ENCODE peak calls at places on chromosomes 2 and 18, in six cellular contexts. One of them, this sample, is unnamed.

GRCh38 chr2:218395826-218396687 is 3.6 kb upstream of the CTDSP1 start:
- DNase-seq in GM12865: peak
- DNase-seq in upper lobe of right lung: peak
- DNase-seq in cardiac muscle cell: peak
- DNase-seq in ovary: peak
- DNase-seq in MM.1S: peak
- DNase-seq in this sample: peak

GRCh38 chr2:62156861-62157496 is 38.9 kb upstream of the B3GNT2 start:
- DNase-seq in GM12865: no peak
- DNase-seq in upper lobe of right lung: no peak
- DNase-seq in cardiac muscle cell: no peak
- DNase-seq in ovary: no peak
- DNase-seq in MM.1S: no peak
- DNase-seq in this sample: no peak

GRCh38 chr2:173934895-173935294 is 30.3 kb downstream of the SP3 start:
- DNase-seq in GM12865: no peak
- DNase-seq in upper lobe of right lung: no peak
- DNase-seq in cardiac muscle cell: no peak
- DNase-seq in ovary: no peak
- DNase-seq in MM.1S: no peak
- DNase-seq in this sample: no peak

GRCh38 chr2:145757503-145758290 is 1237.8 kb upstream of the ZEB2 start:
- DNase-seq in GM12865: no peak
- DNase-seq in upper lobe of right lung: no peak
- DNase-seq in cardiac muscle cell: no peak
- DNase-seq in ovary: no peak
- DNase-seq in MM.1S: no peak
- DNase-seq in this sample: no peak

GRCh38 chr2:212158081-212158480 is 380.5 kb downstream of the ERBB4 start:
- DNase-seq in GM12865: no peak
- DNase-seq in upper lobe of right lung: no peak
- DNase-seq in cardiac muscle cell: no peak
- DNase-seq in ovary: no peak
- DNase-seq in MM.1S: no peak
- DNase-seq in this sample: no peak

GRCh38 chr2:235666240-235666781 is 172.5 kb downstream of the AGAP1 start:
- DNase-seq in GM12865: peak
- DNase-seq in upper lobe of right lung: no peak
- DNase-seq in cardiac muscle cell: peak
- DNase-seq in ovary: no peak
- DNase-seq in MM.1S: peak
- DNase-seq in this sample: peak

GRCh38 chr2:127614731-127615130 is 31.2 kb upstream of the GPR17 start:
- DNase-seq in GM12865: no peak
- DNase-seq in upper lobe of right lung: no peak
- DNase-seq in cardiac muscle cell: no peak
- DNase-seq in ovary: no peak
- DNase-seq in MM.1S: no peak
- DNase-seq in this sample: no peak

GRCh38 chr18:62744076-62744705 is 28.9 kb downstream of the PHLPP1 start:
- DNase-seq in GM12865: peak
- DNase-seq in upper lobe of right lung: no peak
- DNase-seq in cardiac muscle cell: no peak
- DNase-seq in ovary: no peak
- DNase-seq in MM.1S: no peak
- DNase-seq in this sample: no peak

GRCh38 chr2:159124441-159124911 is 156.0 kb downstream of the TANC1 start:
- DNase-seq in GM12865: no peak
- DNase-seq in upper lobe of right lung: no peak
- DNase-seq in cardiac muscle cell: peak
- DNase-seq in ovary: no peak
- DNase-seq in MM.1S: no peak
- DNase-seq in this sample: no peak

GRCh38 chr18:80253871-80254492 is 6.7 kb upstream of the PARD6G start:
- DNase-seq in GM12865: no peak
- DNase-seq in upper lobe of right lung: peak
- DNase-seq in cardiac muscle cell: no peak
- DNase-seq in ovary: no peak
- DNase-seq in MM.1S: no peak
- DNase-seq in this sample: peak

GRCh38 chr2:149375801-149376349 is 45.5 kb downstream of the LYPD6 start:
- DNase-seq in GM12865: no peak
- DNase-seq in upper lobe of right lung: no peak
- DNase-seq in cardiac muscle cell: peak
- DNase-seq in ovary: no peak
- DNase-seq in MM.1S: no peak
- DNase-seq in this sample: no peak

GRCh38 chr2:101124684-101125366 is 26.4 kb downstream of the TBC1D8 start:
- DNase-seq in GM12865: no peak
- DNase-seq in upper lobe of right lung: peak
- DNase-seq in cardiac muscle cell: peak
- DNase-seq in ovary: no peak
- DNase-seq in MM.1S: no peak
- DNase-seq in this sample: no peak

GRCh38 chr2:84959494-84960156 is 11.3 kb upstream of the KCMF1 start:
- DNase-seq in GM12865: no peak
- DNase-seq in upper lobe of right lung: no peak
- DNase-seq in cardiac muscle cell: peak
- DNase-seq in ovary: no peak
- DNase-seq in MM.1S: no peak
- DNase-seq in this sample: no peak

GRCh38 chr18:38427736-38428135 is 862.1 kb upstream of the CELF4 start:
- DNase-seq in GM12865: no peak
- DNase-seq in upper lobe of right lung: no peak
- DNase-seq in cardiac muscle cell: no peak
- DNase-seq in ovary: no peak
- DNase-seq in MM.1S: no peak
- DNase-seq in this sample: no peak

GRCh38 chr2:178205853-178206516 is 11.7 kb downstream of the OSBPL6 start:
- DNase-seq in GM12865: no peak
- DNase-seq in upper lobe of right lung: no peak
- DNase-seq in cardiac muscle cell: peak
- DNase-seq in ovary: no peak
- DNase-seq in MM.1S: no peak
- DNase-seq in this sample: no peak

GRCh38 chr2:11505652-11506610 is 27.9 kb upstream of the GREB1 start:
- DNase-seq in GM12865: peak
- DNase-seq in upper lobe of right lung: no peak
- DNase-seq in cardiac muscle cell: no peak
- DNase-seq in ovary: peak
- DNase-seq in MM.1S: peak
- DNase-seq in this sample: no peak

GRCh38 chr2:231672617-231673347 is 35.5 kb upstream of the PTMA start:
- DNase-seq in GM12865: peak
- DNase-seq in upper lobe of right lung: peak
- DNase-seq in cardiac muscle cell: peak
- DNase-seq in ovary: peak
- DNase-seq in MM.1S: no peak
- DNase-seq in this sample: no peak
- TF ChIP-seq CTCF in GM12865: peak
- TF ChIP-seq CTCF in upper lobe of right lung: peak
- TF ChIP-seq CTCF in cardiac muscle cell: peak
- TF ChIP-seq CTCF in ovary: no peak
- TF ChIP-seq CTCF in MM.1S: peak
- TF ChIP-seq CTCF in this sample: no peak

GRCh38 chr2:45649855-45650806 is 1.3 kb upstream of the PRKCE start:
- DNase-seq in GM12865: peak
- DNase-seq in upper lobe of right lung: peak
- DNase-seq in cardiac muscle cell: peak
- DNase-seq in ovary: peak
- DNase-seq in MM.1S: peak
- DNase-seq in this sample: no peak
- H3K4me3 ChIP-seq in GM12865: peak
- H3K4me3 ChIP-seq in upper lobe of right lung: peak
- H3K4me3 ChIP-seq in cardiac muscle cell: peak
- H3K4me3 ChIP-seq in ovary: peak
- H3K4me3 ChIP-seq in MM.1S: peak
- H3K4me3 ChIP-seq in this sample: peak

DNA sequence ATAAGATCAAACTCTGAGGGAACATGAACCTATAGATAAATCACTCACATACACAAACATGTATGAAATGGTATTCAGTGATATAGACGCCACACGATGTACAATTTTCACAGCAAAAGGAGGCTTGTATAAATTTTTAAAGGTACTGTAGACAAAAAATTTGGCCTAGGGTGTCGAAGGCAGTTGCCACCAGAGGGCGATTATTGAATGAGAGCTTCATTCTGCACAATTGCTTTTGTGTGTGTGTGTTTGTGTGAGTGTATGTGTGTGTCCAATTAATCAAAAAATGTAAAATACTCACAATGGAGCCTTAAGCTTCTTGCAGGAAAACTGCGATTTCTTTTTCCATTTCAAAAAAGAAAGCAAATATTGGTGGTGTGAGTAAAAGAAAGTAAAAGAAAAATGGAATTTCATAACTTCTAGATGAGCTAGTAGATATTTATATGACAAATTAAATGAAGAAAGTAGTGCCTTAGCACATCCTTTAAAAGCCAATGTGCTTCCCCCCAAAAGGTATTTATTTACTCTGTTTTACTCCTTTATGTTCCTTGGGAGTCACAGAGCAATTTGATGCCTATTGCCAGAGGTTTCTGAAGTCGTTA is 800.1 kb downstream of the SATB2 start:
- DNase-seq in GM12865: peak
- DNase-seq in upper lobe of right lung: no peak
- DNase-seq in cardiac muscle cell: peak
- DNase-seq in ovary: no peak
- DNase-seq in MM.1S: peak
- DNase-seq in this sample: peak
- TF ChIP-seq CTCF in GM12865: peak
- TF ChIP-seq CTCF in upper lobe of right lung: peak
- TF ChIP-seq CTCF in cardiac muscle cell: peak
- TF ChIP-seq CTCF in ovary: no peak
- TF ChIP-seq CTCF in MM.1S: peak
- TF ChIP-seq CTCF in this sample: peak

DNA sequence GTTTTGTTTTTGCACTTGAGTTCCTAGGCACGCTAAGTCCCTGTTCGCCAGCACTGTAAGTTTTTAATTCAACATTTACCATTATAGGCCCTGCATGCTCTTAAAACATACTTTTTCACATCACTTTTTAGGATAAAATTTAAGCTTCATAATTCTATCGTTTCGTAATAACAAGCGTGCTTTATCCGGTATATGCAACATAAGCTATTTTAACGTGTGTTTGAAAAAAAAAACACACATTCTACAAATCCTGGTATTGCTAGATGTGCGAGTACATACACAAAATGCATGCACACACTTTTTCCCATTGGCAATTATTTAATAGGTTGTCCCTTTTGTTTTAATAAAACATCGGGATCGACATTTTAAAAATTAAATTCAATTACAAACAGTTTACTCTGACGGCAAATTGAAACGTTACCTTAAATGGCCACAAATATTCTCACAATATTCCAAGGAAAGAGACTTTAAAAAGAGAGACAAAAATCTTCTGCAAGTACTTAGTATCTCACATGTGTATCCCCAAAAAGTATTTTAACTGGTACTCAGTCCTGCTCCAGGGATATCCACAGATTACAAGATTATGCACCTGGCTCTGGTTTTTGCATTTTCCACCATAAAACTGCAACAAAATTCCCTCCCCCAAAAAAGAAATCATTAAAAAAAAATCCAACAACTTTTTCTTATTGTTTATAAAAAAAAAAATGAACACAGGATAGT is 1.0 kb upstream of the TCF4 start:
- DNase-seq in GM12865: no peak
- DNase-seq in upper lobe of right lung: no peak
- DNase-seq in cardiac muscle cell: peak
- DNase-seq in ovary: no peak
- DNase-seq in MM.1S: no peak
- DNase-seq in this sample: no peak
- H3K4me3 ChIP-seq in GM12865: peak
- H3K4me3 ChIP-seq in upper lobe of right lung: peak
- H3K4me3 ChIP-seq in cardiac muscle cell: peak
- H3K4me3 ChIP-seq in ovary: peak
- H3K4me3 ChIP-seq in MM.1S: peak
- H3K4me3 ChIP-seq in this sample: no peak

GRCh38 chr2:26838121-26838906 is 9.6 kb upstream of the DPYSL5 start:
- DNase-seq in GM12865: no peak
- DNase-seq in upper lobe of right lung: no peak
- DNase-seq in cardiac muscle cell: peak
- DNase-seq in ovary: no peak
- DNase-seq in MM.1S: peak
- DNase-seq in this sample: no peak
- TF ChIP-seq CTCF in GM12865: no peak
- TF ChIP-seq CTCF in upper lobe of right lung: no peak
- TF ChIP-seq CTCF in cardiac muscle cell: peak
- TF ChIP-seq CTCF in ovary: no peak
- TF ChIP-seq CTCF in MM.1S: no peak
- TF ChIP-seq CTCF in this sample: no peak

DNA sequence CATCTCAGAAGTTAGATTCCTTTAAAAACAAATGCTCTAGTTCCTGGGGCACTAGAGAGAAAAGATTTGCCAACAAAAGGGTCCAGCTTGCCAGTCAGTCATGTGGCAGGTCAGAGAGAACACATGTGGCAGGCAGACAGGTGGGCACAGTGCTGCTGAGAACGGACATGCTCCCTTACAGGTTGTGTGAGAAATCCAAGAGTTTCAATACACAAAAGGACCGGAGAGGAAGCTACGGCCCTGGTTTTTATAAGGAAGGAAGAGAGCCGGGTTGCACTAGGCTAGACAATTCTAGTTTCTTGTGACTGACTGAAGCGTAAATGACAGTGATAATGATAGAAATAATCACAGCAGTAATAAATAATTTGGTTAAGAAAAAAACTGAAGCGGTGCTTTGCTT is 18.3 kb downstream of the CDC42EP3 start:
- DNase-seq in GM12865: peak
- DNase-seq in upper lobe of right lung: no peak
- DNase-seq in cardiac muscle cell: no peak
- DNase-seq in ovary: no peak
- DNase-seq in MM.1S: peak
- DNase-seq in this sample: no peak
- H3K4me3 ChIP-seq in GM12865: peak
- H3K4me3 ChIP-seq in upper lobe of right lung: no peak
- H3K4me3 ChIP-seq in cardiac muscle cell: no peak
- H3K4me3 ChIP-seq in ovary: no peak
- H3K4me3 ChIP-seq in MM.1S: peak
- H3K4me3 ChIP-seq in this sample: no peak

DNA sequence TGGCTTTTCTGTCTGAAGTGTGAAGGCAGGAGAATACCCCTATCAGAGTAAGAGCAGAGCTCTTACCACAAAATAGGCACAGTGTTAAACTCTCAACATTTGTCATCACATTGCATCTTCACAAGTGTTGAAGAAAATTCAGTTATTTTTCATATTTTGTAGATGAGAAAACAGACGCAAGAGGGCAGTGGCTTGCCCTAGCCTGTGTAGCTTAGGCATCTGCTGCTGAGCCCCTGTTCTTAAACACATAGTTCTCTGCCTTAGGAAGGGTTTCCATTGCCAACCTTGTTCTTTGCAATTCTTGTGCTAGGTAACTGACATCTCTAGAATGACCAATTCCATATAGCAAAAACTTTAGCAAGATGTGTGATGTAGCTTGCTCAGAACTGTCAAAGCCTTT is 112.7 kb upstream of the RMDN2 start:
- DNase-seq in GM12865: no peak
- DNase-seq in upper lobe of right lung: no peak
- DNase-seq in cardiac muscle cell: peak
- DNase-seq in ovary: no peak
- DNase-seq in MM.1S: no peak
- DNase-seq in this sample: no peak
- TF ChIP-seq CTCF in GM12865: no peak
- TF ChIP-seq CTCF in upper lobe of right lung: no peak
- TF ChIP-seq CTCF in cardiac muscle cell: peak
- TF ChIP-seq CTCF in ovary: no peak
- TF ChIP-seq CTCF in MM.1S: no peak
- TF ChIP-seq CTCF in this sample: no peak

This sample was measured in LNCaP clone FGC.